ENCODE peak calls at places on chromosomes 5 and 9, in five cellular contexts. W, J, C, E and K are unnamed samples.

GRCh38 chr9:95044731-95045508 is 272.6 kb downstream of the FANCC start:
- DNase-seq in W (peak), J (no peak), C (peak), E (no peak), K (peak)

GRCh38 chr9:137676998-137677397 is 58.2 kb downstream of the EHMT1 start:
- DNase-seq in W (no peak), J (no peak), C (no peak), E (no peak), K (no peak)

GRCh38 chr5:1176473-1177391 is 24.7 kb upstream of the SLC6A19 start:
- DNase-seq in W (no peak), J (no peak), C (no peak), E (no peak), K (no peak)

GRCh38 chr5:72248352-72249032 is 71.5 kb downstream of the MRPS27 start:
- DNase-seq in W (peak), J (peak), C (peak), E (peak), K (peak)

GRCh38 chr9:136597965-136598364 is 52.1 kb upstream of the NOTCH1 start:
- DNase-seq in W (no peak), J (no peak), C (no peak), E (no peak), K (no peak)

GRCh38 chr5:141359790-141360426 is at the start of gene PCDHGB2:
- DNase-seq in W (no peak), J (no peak), C (no peak), E (peak), K (no peak)

GRCh38 chr9:120783611-120784047 is 9.6 kb downstream of the FBXW2 start:
- DNase-seq in W (no peak), J (no peak), C (peak), E (peak), K (no peak)

GRCh38 chr5:72472666-72473422 is 34.4 kb downstream of the ZNF366 start:
- DNase-seq in W (no peak), J (no peak), C (no peak), E (no peak), K (peak)

GRCh38 chr9:112836394-112836793 is 54.3 kb downstream of the SLC46A2 start:
- DNase-seq in W (no peak), J (no peak), C (no peak), E (no peak), K (no peak)

GRCh38 chr5:43675357-43675756 is 72.4 kb downstream of the NNT start:
- DNase-seq in W (no peak), J (no peak), C (no peak), E (no peak), K (no peak)

GRCh38 chr9:106718996-106719395 is 144.0 kb upstream of the ZNF462 start:
- DNase-seq in W (no peak), J (no peak), C (no peak), E (peak), K (no peak)

GRCh38 chr9:137807721-137808703 is 69.6 kb upstream of the CACNA1B start:
- DNase-seq in W (no peak), J (no peak), C (no peak), E (no peak), K (no peak)

GRCh38 chr5:114062940-114063867 is 298.7 kb upstream of the KCNN2 start:
- DNase-seq in W (no peak), J (no peak), C (no peak), E (peak), K (no peak)

GRCh38 chr9:126706698-126707053 is 92.9 kb downstream of the LMX1B start:
- DNase-seq in W (no peak), J (no peak), C (no peak), E (no peak), K (no peak)

GRCh38 chr9:137828527-137829259 is 48.9 kb upstream of the CACNA1B start:
- DNase-seq in W (no peak), J (no peak), C (no peak), E (peak), K (no peak)

GRCh38 chr5:92979716-92980115 is 601.3 kb downstream of the NR2F1-AS1 start:
- DNase-seq in W (no peak), J (no peak), C (no peak), E (no peak), K (no peak)

DNA sequence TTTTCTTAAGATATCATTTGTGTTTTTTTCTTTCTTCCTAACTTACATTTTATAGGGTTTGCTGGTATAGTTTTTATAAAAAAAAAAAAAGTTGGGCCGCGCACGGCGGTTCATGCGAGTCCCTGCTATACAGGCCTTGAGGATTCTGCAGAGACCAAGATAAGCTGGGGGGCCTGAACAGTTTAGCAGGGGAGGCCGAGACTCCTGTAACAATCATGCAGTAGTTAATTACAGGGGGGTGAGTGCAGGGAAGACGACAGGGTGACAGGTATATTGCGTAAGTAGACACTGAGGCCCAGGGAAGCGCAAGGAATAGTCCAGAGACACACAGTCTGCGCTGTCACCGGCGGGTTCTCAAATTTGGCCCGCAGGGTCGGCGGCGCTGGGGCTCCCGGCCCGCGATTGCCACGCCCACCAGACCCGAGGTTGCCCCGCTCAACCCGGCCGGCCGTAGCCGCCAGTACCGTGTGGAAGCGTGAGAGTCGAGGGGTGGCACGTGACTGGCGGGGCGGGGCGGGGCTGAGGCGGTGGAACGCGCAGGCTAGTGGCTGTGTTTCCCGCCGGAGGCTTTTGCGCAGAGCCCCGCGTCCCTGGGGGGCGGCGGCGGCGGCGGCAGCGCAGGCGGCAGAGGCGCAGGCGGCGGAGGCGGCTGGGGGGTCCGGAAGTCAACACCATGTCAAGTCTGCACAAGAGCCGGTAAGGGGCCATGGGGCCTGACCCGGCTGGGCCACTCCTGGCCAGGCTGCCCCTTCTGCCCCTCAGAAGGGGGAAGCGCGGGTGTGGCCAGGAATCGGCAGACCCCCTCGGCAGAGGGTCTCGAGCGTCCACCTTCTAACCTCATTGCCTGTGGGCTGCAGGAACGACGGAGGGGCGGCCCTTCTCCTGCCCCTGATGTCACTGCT is at the start of gene TBC1D13:
- DNase-seq in W (peak), J (peak), C (peak), E (peak), K (peak)
- TF ChIP-seq POLR2A in W (peak), J (peak), C (peak), E (no peak), K (peak)

DNA sequence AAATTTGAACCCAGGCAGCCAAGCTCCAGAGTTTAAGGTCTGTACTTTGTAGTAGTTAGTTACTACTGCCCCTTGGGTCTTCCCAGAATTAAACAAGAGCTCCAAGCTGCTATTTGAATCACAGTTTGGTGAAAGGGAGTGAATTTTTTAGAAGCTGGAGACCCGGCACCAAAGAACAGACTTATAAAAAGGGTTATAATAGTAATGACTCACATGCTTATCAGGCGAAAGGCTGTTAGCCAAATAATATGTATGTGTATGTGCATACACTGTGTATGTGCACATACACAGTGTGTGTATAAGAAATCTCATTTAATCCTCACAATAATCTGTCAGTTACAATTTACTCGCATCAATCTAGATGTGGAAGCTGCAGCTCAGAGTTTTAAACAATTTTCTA is 59.5 kb upstream of the ITGA1 start:
- DNase-seq in W (no peak), J (no peak), C (no peak), E (no peak), K (no peak)
- H3K27ac ChIP-seq in W (peak), J (peak), C (peak), E (no peak), K (peak)

GRCh38 chr9:123322771-123323481 is 33.1 kb upstream of the CRB2 start:
- DNase-seq in W (no peak), J (no peak), C (no peak), E (no peak), K (no peak)
- TF ChIP-seq POLR2A in W (no peak), J (no peak), C (no peak), E (no peak), K (no peak)

GRCh38 chr5:172433071-172433470 is 21.3 kb downstream of the SH3PXD2B start:
- DNase-seq in W (no peak), J (no peak), C (no peak), E (no peak), K (no peak)

GRCh38 chr5:172429201-172429940 is 25.0 kb downstream of the SH3PXD2B start:
- DNase-seq in W (peak), J (peak), C (no peak), E (peak), K (no peak)

GRCh38 chr5:172428224-172429166 is 25.8 kb downstream of the SH3PXD2B start:
- DNase-seq in W (no peak), J (no peak), C (no peak), E (no peak), K (no peak)

GRCh38 chr5:172427202-172427601 is 27.1 kb downstream of the SH3PXD2B start:
- DNase-seq in W (no peak), J (no peak), C (no peak), E (no peak), K (no peak)

GRCh38 chr5:172430354-172430753 is 24.0 kb downstream of the SH3PXD2B start:
- DNase-seq in W (no peak), J (no peak), C (no peak), E (no peak), K (no peak)
- H3K27ac ChIP-seq in W (peak), J (peak), C (peak), E (no peak), K (peak)

GRCh38 chr5:56177134-56177533 is 56.0 kb downstream of the ANKRD55 start:
- DNase-seq in W (no peak), J (no peak), C (no peak), E (no peak), K (no peak)
- TF ChIP-seq POLR2A in W (no peak), J (no peak), C (no peak), E (no peak), K (no peak)

GRCh38 chr5:132480546-132481242 is 9.9 kb downstream of the IRF1 start:
- DNase-seq in W (no peak), J (no peak), C (no peak), E (no peak), K (no peak)
- H3K27ac ChIP-seq in W (no peak), J (no peak), C (no peak), E (no peak), K (no peak)